ENCODE peak calls at places on chromosomes 12 and 14, in six cellular contexts. N is Kasumi-1, E is occipital lobe, K is EH, S is NCI-H460, I is left ventricle myocardium inferior. T is an unnamed sample.

GRCh38 chr12:110661337-110661972 is 27.5 kb downstream of the HVCN1 start:
- DNase-seq in E (no peak), K (no peak), S (no peak), N (peak; percentile 85), I (peak; percentile 28), T (peak; percentile 27)

GRCh38 chr14:45089813-45090212 is 5.9 kb downstream of the PRPF39 start:
- DNase-seq in K (peak; percentile 43), E (no peak), I (no peak), N (no peak), S (peak; percentile 74), T (no peak)

GRCh38 chr12:111405856-111406473 is at the start of gene SH2B3:
- DNase-seq in N (no peak), K (peak; percentile 78), I (no peak), E (no peak), S (no peak), T (no peak)

GRCh38 chr12:113041560-113041959 is 15.0 kb upstream of the DTX1 start:
- DNase-seq in I (no peak), K (no peak), E (no peak), N (no peak), S (no peak), T (no peak)

GRCh38 chr12:123398918-123399617 is 15.1 kb downstream of the KMT5A start:
- DNase-seq in N (no peak), E (peak; percentile 40), S (no peak), K (no peak), I (peak; percentile 30), T (no peak)

GRCh38 chr12:3250576-3250975 is 173.4 kb downstream of the TSPAN9 start:
- DNase-seq in N (no peak), I (peak; percentile 80), E (no peak), S (no peak), K (no peak), T (no peak)

GRCh38 chr14:93713726-93714405 is 74.4 kb downstream of the PRIMA1 start:
- DNase-seq in K (no peak), I (no peak), N (no peak), S (no peak), E (no peak), T (no peak)

GRCh38 chr12:9669534-9669933 is at the start of gene CLEC2D:
- DNase-seq in K (no peak), S (no peak), N (no peak), I (no peak), E (no peak), T (no peak)

GRCh38 chr12:6941786-6942185 is 1.8 kb upstream of the RNU7-1 start:
- DNase-seq in E (no peak), I (no peak), N (no peak), K (no peak), S (no peak), T (no peak)

GRCh38 chr12:13373803-13374202 is 177.3 kb downstream of the EMP1 start:
- DNase-seq in S (no peak), K (no peak), I (no peak), N (no peak), E (no peak), T (no peak)

GRCh38 chr12:121005346-121005815 is 10.9 kb downstream of the C12orf43 start:
- DNase-seq in N (peak; percentile 68), S (peak; percentile 50), E (no peak), K (peak; percentile 52), I (no peak), T (peak; percentile 75)

T was measured in stomach.